ENCODE peak calls at places on chromosomes 2 and 18, in seven cellular contexts. Y is upper lobe of right lung, M is glutamatergic neuron, Q is fibroblast of mammary gland, T is GM12865, G is adrenal gland, V is psoas muscle. W is an unnamed sample.

GRCh38 chr2:231795525-231796327 is 9.5 kb downstream of the COPS7B start:
- DNase-seq in Y (no peak), M (no peak), Q (peak; percentile 76), T (no peak), G (peak; percentile 81), V (no peak), W (peak; percentile 52)

GRCh38 chr2:170739048-170739447 is 23.9 kb downstream of the SP5 start:
- DNase-seq in Y (no peak), M (no peak), Q (peak; percentile 92), T (no peak), G (no peak), V (no peak), W (peak; percentile 95)

GRCh38 chr2:128490321-128490720 is 171.7 kb upstream of the HS6ST1 start:
- DNase-seq in Y (peak; percentile 7), M (no peak), Q (no peak), T (no peak), G (no peak), V (no peak), W (no peak)

GRCh38 chr2:163856941-163857340 is 121.1 kb upstream of the FIGN start:
- DNase-seq in Y (no peak), M (no peak), Q (no peak), T (no peak), G (no peak), V (no peak), W (no peak)

GRCh38 chr2:169029341-169029740 is 1.8 kb downstream of the ABCB11 start:
- DNase-seq in Y (no peak), M (no peak), Q (no peak), T (no peak), G (no peak), V (no peak), W (no peak)

GRCh38 chr18:3873211-3873610 is 423.2 kb downstream of the TGIF1 start:
- DNase-seq in Y (no peak), M (no peak), Q (no peak), T (no peak), G (no peak), V (no peak), W (no peak)

GRCh38 chr2:213316001-213316735 is 31.9 kb downstream of the SPAG16 start:
- DNase-seq in Y (no peak), M (no peak), Q (peak; percentile 72), T (no peak), G (no peak), V (no peak), W (peak; percentile 2)

GRCh38 chr2:180979086-180979934 is 1.1 kb upstream of the UBE2E3 start:
- DNase-seq in Y (no peak), M (no peak), Q (peak; percentile 33), T (no peak), G (no peak), V (no peak), W (peak; percentile 80)

GRCh38 chr2:96271995-96272394 is 6.0 kb downstream of the CIAO1 start:
- DNase-seq in Y (no peak), M (no peak), Q (no peak), T (no peak), G (no peak), V (no peak), W (no peak)

GRCh38 chr2:98771771-98772521 is 41.0 kb upstream of the MGAT4A start:
- DNase-seq in Y (no peak), M (no peak), Q (peak; percentile 50), T (peak; percentile 73), G (no peak), V (no peak), W (peak; percentile 38)

GRCh38 chr2:240948905-240949790 is 43.0 kb downstream of the CROCC2 start:
- DNase-seq in Y (peak; percentile 58), M (no peak), Q (no peak), T (no peak), G (no peak), V (no peak), W (no peak)

GRCh38 chr2:170651603-170652002 is 63.5 kb upstream of the SP5 start:
- DNase-seq in Y (no peak), M (no peak), Q (no peak), T (no peak), G (no peak), V (no peak), W (no peak)

GRCh38 chr18:38406625-38407024 is 841.0 kb upstream of the CELF4 start:
- DNase-seq in Y (no peak), M (no peak), Q (no peak), T (no peak), G (no peak), V (no peak), W (no peak)

GRCh38 chr2:190365499-190366204 is 22.3 kb downstream of the INPP1 start:
- DNase-seq in Y (no peak), M (no peak), Q (no peak), T (no peak), G (no peak), V (no peak), W (no peak)

GRCh38 chr18:11587846-11588245 is 21.6 kb upstream of the SLC35G4 start:
- DNase-seq in Y (no peak), M (no peak), Q (no peak), T (no peak), G (no peak), V (no peak), W (no peak)

GRCh38 chr18:11587432-11587831 is 22.0 kb upstream of the SLC35G4 start:
- DNase-seq in Y (no peak), M (no peak), Q (no peak), T (no peak), G (no peak), V (no peak), W (no peak)

DNA sequence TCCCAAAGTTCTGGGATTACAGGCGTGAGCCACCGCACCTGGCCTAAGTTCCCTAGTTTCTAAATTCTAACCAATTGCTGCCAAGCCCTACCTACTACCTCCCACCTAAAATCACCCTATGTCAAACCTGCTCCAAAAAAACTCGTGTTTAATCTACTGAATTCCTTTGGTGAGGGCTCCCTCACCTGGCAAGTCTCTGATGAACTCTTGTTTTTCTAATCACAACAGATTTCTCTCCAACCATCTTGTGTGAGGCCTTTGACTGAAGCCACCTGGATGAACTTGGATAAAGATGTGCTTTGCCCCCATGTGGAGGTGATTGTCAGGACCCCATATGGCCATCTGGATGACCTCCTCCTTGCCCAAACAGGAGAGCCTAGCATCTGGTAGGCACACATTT is 17.4 kb upstream of the SLC35G4 start:
- DNase-seq in Y (no peak), M (no peak), Q (no peak), T (no peak), G (no peak), V (no peak), W (no peak)
- TF ChIP-seq CTCF in Y (no peak), M (no peak), Q (no peak), T (peak; percentile 10), G (no peak), V (no peak), W (peak; percentile 1)

GRCh38 chr18:77766421-77766820 is 516.8 kb downstream of the GALR1 start:
- DNase-seq in Y (no peak), M (no peak), Q (no peak), T (no peak), G (no peak), V (no peak), W (no peak)

GRCh38 chr18:77762632-77763031 is 513.0 kb downstream of the GALR1 start:
- DNase-seq in Y (no peak), M (no peak), Q (no peak), T (no peak), G (no peak), V (no peak), W (no peak)

GRCh38 chr18:77761332-77761731 is 511.7 kb downstream of the GALR1 start:
- DNase-seq in Y (no peak), M (no peak), Q (no peak), T (no peak), G (no peak), V (no peak), W (no peak)

GRCh38 chr18:77763530-77763929 is 513.9 kb downstream of the GALR1 start:
- DNase-seq in Y (no peak), M (no peak), Q (no peak), T (no peak), G (no peak), V (no peak), W (no peak)

GRCh38 chr18:77765468-77765867 is 515.8 kb downstream of the GALR1 start:
- DNase-seq in Y (no peak), M (peak; percentile 79), Q (peak; percentile 6), T (no peak), G (peak; percentile 19), V (no peak), W (no peak)
- TF ChIP-seq CTCF in Y (peak; percentile 53), M (peak; percentile 18), Q (no peak), T (peak; percentile 24), G (no peak), V (peak; percentile 28), W (peak; percentile 3)

GRCh38 chr2:85831735-85832134 is 57.1 kb downstream of the ST3GAL5 start:
- DNase-seq in Y (no peak), M (no peak), Q (no peak), T (peak; percentile 23), G (no peak), V (no peak), W (no peak)

GRCh38 chr2:85826990-85827878 is 61.6 kb downstream of the ST3GAL5 start:
- DNase-seq in Y (peak; percentile 87), M (peak; percentile 84), Q (peak; percentile 53), T (peak; percentile 74), G (peak; percentile 76), V (peak; percentile 88), W (peak; percentile 48)

GRCh38 chr2:85828725-85829124 is 60.1 kb downstream of the ST3GAL5 start:
- DNase-seq in Y (no peak), M (no peak), Q (no peak), T (no peak), G (no peak), V (no peak), W (peak; percentile 32)

GRCh38 chr2:85827879-85828569 is 60.8 kb downstream of the ST3GAL5 start:
- DNase-seq in Y (no peak), M (no peak), Q (no peak), T (no peak), G (no peak), V (no peak), W (no peak)

DNA sequence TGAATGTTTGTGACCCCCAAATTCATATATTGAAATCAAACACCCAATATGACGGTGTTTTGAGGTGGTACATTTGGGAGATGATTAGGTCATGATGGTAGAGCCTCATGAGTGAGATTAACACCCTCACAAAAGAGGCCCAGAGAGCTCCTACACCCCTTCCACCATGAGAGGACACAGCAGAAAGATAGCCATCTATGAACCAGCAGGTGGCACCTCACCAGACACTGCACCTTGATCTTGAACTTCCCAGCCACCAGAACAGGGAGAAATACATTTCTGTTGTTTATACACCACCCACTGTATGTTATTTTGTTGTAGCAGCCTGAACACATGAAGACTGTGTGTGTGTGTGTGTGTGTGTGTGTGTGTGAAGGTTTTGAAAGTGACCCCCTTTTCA is 58.1 kb downstream of the ST3GAL5 start:
- DNase-seq in Y (no peak), M (no peak), Q (no peak), T (peak; percentile 42), G (no peak), V (no peak), W (no peak)
- TF ChIP-seq CTCF in Y (peak; percentile 10), M (no peak), Q (peak; percentile 17), T (peak; percentile 30), G (no peak), V (no peak), W (no peak)

GRCh38 chr18:21389283-21389682 is 147.3 kb downstream of the GREB1L start:
- DNase-seq in Y (no peak), M (no peak), Q (no peak), T (no peak), G (no peak), V (no peak), W (no peak)
- TF ChIP-seq CTCF in Y (no peak), M (no peak), Q (peak; percentile 13), T (no peak), G (no peak), V (no peak), W (peak; percentile 24)

GRCh38 chr18:25743661-25744151 is 346.7 kb downstream of the SS18 start:
- DNase-seq in Y (no peak), M (no peak), Q (no peak), T (no peak), G (no peak), V (no peak), W (no peak)
- TF ChIP-seq CTCF in Y (no peak), M (no peak), Q (no peak), T (no peak), G (no peak), V (no peak), W (no peak)